ENCODE peak calls at places on chromosomes 11 and 22, in six cellular contexts. I is uterus; B is heart right ventricle; A is heart left ventricle; K is lower leg skin; V is stimulated activated CD8-positive, alpha-beta memory T cell treated with anti-CD3 and anti-CD28 coated beads, Interleukin-2, amount 100 ng/mL, for 48 hours. U is an unnamed sample.

GRCh38 chr11:133007020-133007584 is 525.2 kb downstream of the OPCML start:
- DNase-seq in I (no peak), B (no peak), A (no peak), K (no peak), V (no peak), U (no peak)

GRCh38 chr11:8932564-8933180 is at the start of gene C11orf16:
- DNase-seq in I (no peak), B (no peak), A (no peak), K (no peak), V (no peak), U (no peak)

GRCh38 chr22:48979482-48979881 is 848.2 kb downstream of the BRD1 start:
- DNase-seq in I (no peak), B (no peak), A (no peak), K (no peak), V (no peak), U (peak)

GRCh38 chr11:119750056-119750455 is 21.1 kb upstream of the NECTIN1 start:
- DNase-seq in I (no peak), B (no peak), A (no peak), K (no peak), V (no peak), U (no peak)

GRCh38 chr11:83815736-83816135 is 529.6 kb upstream of the CCDC90B start:
- DNase-seq in I (no peak), B (no peak), A (no peak), K (no peak), V (no peak), U (no peak)

GRCh38 chr22:50224071-50224470 is 20.8 kb downstream of the TUBGCP6 start:
- DNase-seq in I (no peak), B (no peak), A (no peak), K (no peak), V (no peak), U (no peak)

GRCh38 chr11:10654211-10655150 is 39.1 kb downstream of the IRAG1 start:
- DNase-seq in I (no peak), B (no peak), A (no peak), K (no peak), V (no peak), U (peak)

GRCh38 chr11:11179239-11179638 is 173.8 kb downstream of the CSNK2A3 start:
- DNase-seq in I (no peak), B (no peak), A (no peak), K (no peak), V (no peak), U (no peak)

GRCh38 chr11:5930614-5931013 is 11.4 kb upstream of the OR56A3 start:
- DNase-seq in I (no peak), B (no peak), A (no peak), K (no peak), V (no peak), U (no peak)

GRCh38 chr22:28899199-28899853 is 16.0 kb downstream of the ZNRF3 start:
- DNase-seq in I (no peak), B (no peak), A (no peak), K (peak), V (no peak), U (no peak)

GRCh38 chr11:116721983-116722382 is 50.8 kb downstream of the BUD13 start:
- DNase-seq in I (no peak), B (no peak), A (no peak), K (no peak), V (no peak), U (no peak)

GRCh38 chr11:34204396-34205279 is 99.2 kb downstream of the NAT10 start:
- DNase-seq in I (no peak), B (no peak), A (no peak), K (no peak), V (no peak), U (peak)

GRCh38 chr11:114202011-114202609 is 94.1 kb upstream of the NNMT start:
- DNase-seq in I (no peak), B (no peak), A (no peak), K (no peak), V (no peak), U (no peak)

GRCh38 chr22:48432721-48433518 is 1394.8 kb downstream of the BRD1 start:
- DNase-seq in I (no peak), B (no peak), A (no peak), K (no peak), V (no peak), U (no peak)

GRCh38 chr22:28139993-28140392 is 220.9 kb upstream of the PITPNB start:
- DNase-seq in I (no peak), B (no peak), A (no peak), K (no peak), V (no peak), U (no peak)

GRCh38 chr22:48146426-48146825 is 1384.0 kb downstream of the TBC1D22A start:
- DNase-seq in I (no peak), B (no peak), A (no peak), K (peak), V (no peak), U (no peak)

GRCh38 chr22:38612217-38613006 is 42.4 kb upstream of the DMC1 start:
- DNase-seq in I (no peak), B (no peak), A (peak), K (no peak), V (no peak), U (no peak)

GRCh38 chr11:36478700-36479329 is 31.3 kb downstream of the TRAF6 start:
- DNase-seq in I (peak), B (no peak), A (no peak), K (no peak), V (no peak), U (peak)

GRCh38 chr22:37943471-37944198 is 9.8 kb downstream of the C22orf23 start:
- DNase-seq in I (no peak), B (no peak), A (no peak), K (no peak), V (no peak), U (peak)

GRCh38 chr22:47565607-47566006 is 803.2 kb downstream of the TBC1D22A start:
- DNase-seq in I (no peak), B (no peak), A (no peak), K (peak), V (no peak), U (no peak)

GRCh38 chr22:47446331-47446730 is 683.9 kb downstream of the TBC1D22A start:
- DNase-seq in I (no peak), B (no peak), A (no peak), K (peak), V (no peak), U (no peak)

GRCh38 chr11:11252403-11252802 is 100.6 kb downstream of the CSNK2A3 start:
- DNase-seq in I (no peak), B (no peak), A (no peak), K (no peak), V (no peak), U (no peak)

GRCh38 chr11:26344647-26345046 is 12.7 kb downstream of the ANO3 start:
- DNase-seq in I (no peak), B (no peak), A (no peak), K (no peak), V (no peak), U (no peak)

GRCh38 chr11:92111291-92111690 is 113.3 kb upstream of the FAT3 start:
- DNase-seq in I (no peak), B (no peak), A (no peak), K (no peak), V (no peak), U (no peak)

GRCh38 chr11:74147199-74147929 is 23.4 kb downstream of the C2CD3 start:
- DNase-seq in I (no peak), B (no peak), A (no peak), K (no peak), V (no peak), U (no peak)

GRCh38 chr11:7098235-7098832 is 9.5 kb downstream of the RBMXL2 start:
- DNase-seq in I (no peak), B (no peak), A (no peak), K (no peak), V (no peak), U (peak)

GRCh38 chr11:62710001-62710345 is 2.5 kb downstream of the GNG3 start:
- DNase-seq in I (no peak), B (no peak), A (no peak), K (no peak), V (no peak), U (no peak)

GRCh38 chr22:24758164-24758799 is 16.2 kb downstream of the PIWIL3 start:
- DNase-seq in I (peak), B (peak), A (peak), K (no peak), V (peak), U (peak)

GRCh38 chr11:17544181-17544622 is at the start of gene USH1C:
- DNase-seq in I (no peak), B (peak), A (no peak), K (no peak), V (peak), U (peak)

GRCh38 chr22:49176956-49177355 is 650.7 kb downstream of the BRD1 start:
- DNase-seq in I (no peak), B (no peak), A (no peak), K (no peak), V (no peak), U (no peak)

GRCh38 chr22:30561402-30562154 is 12.9 kb downstream of the GAL3ST1 start:
- DNase-seq in I (no peak), B (no peak), A (no peak), K (no peak), V (no peak), U (no peak)

GRCh38 chr22:25760294-25760693 is 18.3 kb downstream of the MYO18B start:
- DNase-seq in I (no peak), B (no peak), A (no peak), K (no peak), V (no peak), U (no peak)

GRCh38 chr22:27105142-27106025 is 448.0 kb downstream of the MIAT start:
- DNase-seq in I (peak), B (peak), A (peak), K (peak), V (no peak), U (no peak)

GRCh38 chr11:71080239-71081097 is 171.9 kb downstream of the SHANK2 start:
- DNase-seq in I (no peak), B (peak), A (peak), K (no peak), V (peak), U (peak)

GRCh38 chr11:82229346-82229745 is 504.3 kb downstream of the FAM181B start:
- DNase-seq in I (no peak), B (no peak), A (no peak), K (no peak), V (no peak), U (peak)

GRCh38 chr22:24588756-24589481 is 4.0 kb downstream of the LRRC75B start:
- DNase-seq in I (no peak), B (no peak), A (no peak), K (no peak), V (no peak), U (peak)

GRCh38 chr11:85718991-85719807 is 33.2 kb upstream of the CCDC89 start:
- DNase-seq in I (no peak), B (peak), A (peak), K (peak), V (no peak), U (no peak)